ENCODE peak calls at places on chromosomes 4 and X, in six cellular contexts. P is GM12892, T is GM23338, E is H1, Z is breast epithelium, I is HL-60. R is an unnamed sample.

GRCh38 chr4:1232661-1233621 is 16.0 kb downstream of the CTBP1 start:
- DNase-seq in P (no peak), T (peak), E (no peak), Z (no peak), I (no peak), R (no peak)

GRCh38 chr4:84264652-84265051 is 234.4 kb downstream of the NKX6-1 start:
- DNase-seq in P (no peak), T (no peak), E (no peak), Z (no peak), I (no peak), R (no peak)

GRCh38 chrX:70354726-70355125 is 64.8 kb downstream of the KIF4A start:
- DNase-seq in P (no peak), T (no peak), E (no peak), Z (no peak), I (no peak), R (no peak)

GRCh38 chr4:168540086-168540864 is 43.4 kb downstream of the PALLD start:
- DNase-seq in P (no peak), T (no peak), E (no peak), Z (no peak), I (no peak), R (no peak)

GRCh38 chrX:115134366-115134765 is 54.8 kb upstream of the RBMXL3 start:
- DNase-seq in P (no peak), T (no peak), E (no peak), Z (no peak), I (no peak), R (no peak)

GRCh38 chrX:96685205-96686099 is 810 bp downstream of the DIAPH2 start:
- DNase-seq in P (peak), T (peak), E (peak), Z (no peak), I (no peak), R (no peak)

GRCh38 chrX:123731987-123732678 is 719 bp downstream of the THOC2 start:
- DNase-seq in P (no peak), T (peak), E (peak), Z (no peak), I (no peak), R (no peak)

GRCh38 chr4:59570850-59571476 is 1629.2 kb upstream of the ADGRL3 start:
- DNase-seq in P (no peak), T (no peak), E (no peak), Z (no peak), I (no peak), R (no peak)

GRCh38 chr4:178148106-178148505 is 705.9 kb upstream of the AGA start:
- DNase-seq in P (no peak), T (no peak), E (no peak), Z (no peak), I (no peak), R (no peak)

GRCh38 chr4:76067652-76068286 is 6.7 kb upstream of the ART3 start:
- DNase-seq in P (peak), T (peak), E (peak), Z (peak), I (peak), R (peak)

GRCh38 chr4:82842593-82842992 is 44.0 kb upstream of the SCD5 start:
- DNase-seq in P (no peak), T (peak), E (no peak), Z (no peak), I (no peak), R (no peak)

GRCh38 chr4:118373614-118374255 is 20.9 kb upstream of the PRSS12 start:
- DNase-seq in P (no peak), T (no peak), E (no peak), Z (no peak), I (no peak), R (no peak)

GRCh38 chr4:2266181-2266580 is 4.3 kb upstream of the MXD4 start:
- DNase-seq in P (no peak), T (no peak), E (no peak), Z (no peak), I (no peak), R (no peak)
- TF ChIP-seq POLR2AphosphoS5 in P (no peak), T (no peak), E (no peak), Z (no peak), I (no peak), R (no peak)

GRCh38 chr4:173167793-173168395 is 717 bp upstream of the GALNT7 start:
- DNase-seq in P (peak), T (peak), E (no peak), Z (no peak), I (no peak), R (peak)
- TF ChIP-seq POLR2AphosphoS5 in P (no peak), T (no peak), E (no peak), Z (no peak), I (peak), R (no peak)

GRCh38 chrX:21943460-21944135 is 3.1 kb downstream of the SMS start:
- DNase-seq in P (no peak), T (no peak), E (no peak), Z (no peak), I (no peak), R (no peak)
- TF ChIP-seq POLR2AphosphoS5 in P (no peak), T (no peak), E (no peak), Z (no peak), I (no peak), R (no peak)

GRCh38 chr4:41268721-41269517 is 12.2 kb downstream of the UCHL1 start:
- DNase-seq in P (no peak), T (no peak), E (no peak), Z (no peak), I (no peak), R (no peak)
- TF ChIP-seq POLR2AphosphoS5 in P (peak), T (no peak), E (peak), Z (no peak), I (no peak), R (no peak)

GRCh38 chr4:128517739-128518510 is 230.3 kb upstream of the PGRMC2 start:
- DNase-seq in P (peak), T (peak), E (no peak), Z (peak), I (peak), R (peak)
- TF ChIP-seq POLR2AphosphoS5 in P (peak), T (no peak), E (no peak), Z (no peak), I (no peak), R (no peak)